ENCODE peak calls at places on chromosomes 1 and 21, in ten cellular contexts. V is lower leg skin, R is PC-9, F is HFF-Myc, T is foreskin fibroblast, W is breast epithelium, A is NB4, Y is progenitor cell of endocrine pancreas, O is glutamatergic neuron, C is AG10803. K is an unnamed sample.

GRCh38 chr1:156931553-156931952 is 11.1 kb downstream of the LRRC71 start:
- DNase-seq in V (no peak), R (no peak), F (no peak), T (no peak), W (no peak), A (no peak), Y (no peak), O (no peak), C (no peak), K (no peak)

GRCh38 chr1:36134805-36135339 is 9.8 kb upstream of the COL8A2 start:
- DNase-seq in V (no peak), R (peak), F (no peak), T (peak), W (peak), A (peak), Y (peak), O (peak), C (peak), K (no peak)

GRCh38 chr21:38806942-38807284 is 1.2 kb downstream of the ETS2 start:
- DNase-seq in V (no peak), R (no peak), F (no peak), T (peak), W (no peak), A (no peak), Y (no peak), O (no peak), C (no peak), K (no peak)

GRCh38 chr1:209831615-209832014 is 3.8 kb downstream of the UTP25 start:
- DNase-seq in V (no peak), R (no peak), F (no peak), T (peak), W (no peak), A (no peak), Y (no peak), O (no peak), C (peak), K (no peak)

GRCh38 chr1:22252248-22252647 is 109.4 kb upstream of the WNT4 start:
- DNase-seq in V (no peak), R (no peak), F (no peak), T (no peak), W (no peak), A (no peak), Y (no peak), O (no peak), C (no peak), K (no peak)

GRCh38 chr1:39214021-39214713 is 9.7 kb downstream of the MACF1 start:
- DNase-seq in V (no peak), R (peak), F (no peak), T (no peak), W (peak), A (no peak), Y (peak), O (no peak), C (peak), K (no peak)

GRCh38 chr21:16419188-16419874 is 689.5 kb downstream of the USP25 start:
- DNase-seq in V (peak), R (no peak), F (peak), T (peak), W (peak), A (no peak), Y (no peak), O (peak), C (peak), K (peak)

GRCh38 chr1:74432325-74432724 is 80.1 kb downstream of the LRRC53 start:
- DNase-seq in V (no peak), R (no peak), F (no peak), T (no peak), W (no peak), A (no peak), Y (no peak), O (no peak), C (no peak), K (no peak)

GRCh38 chr1:19341201-19342076 is 29.3 kb downstream of the SLC66A1 start:
- DNase-seq in V (peak), R (peak), F (peak), T (peak), W (no peak), A (peak), Y (peak), O (peak), C (peak), K (peak)

GRCh38 chr1:28412731-28413130 is 43.2 kb downstream of the PHACTR4 start:
- DNase-seq in V (no peak), R (no peak), F (no peak), T (no peak), W (no peak), A (no peak), Y (no peak), O (no peak), C (no peak), K (no peak)

GRCh38 chr1:70767377-70767776 is 280.2 kb downstream of the PTGER3 start:
- DNase-seq in V (no peak), R (no peak), F (no peak), T (no peak), W (no peak), A (no peak), Y (no peak), O (no peak), C (peak), K (no peak)

GRCh38 chr1:157994081-157994581 is 686 bp downstream of the KIRREL1 start:
- DNase-seq in V (no peak), R (no peak), F (no peak), T (no peak), W (no peak), A (no peak), Y (no peak), O (no peak), C (no peak), K (no peak)
- TF ChIP-seq CTCF in V (no peak), R (no peak), F (peak), T (no peak), W (no peak), A (no peak), Y (peak), O (no peak), C (peak), K (peak)

GRCh38 chr1:231806623-231807470 is 180.3 kb downstream of the DISC1 start:
- DNase-seq in V (no peak), R (no peak), F (no peak), T (no peak), W (peak), A (peak), Y (peak), O (peak), C (no peak), K (no peak)
- TF ChIP-seq CTCF in V (no peak), R (peak), F (peak), T (peak), W (peak), A (peak), Y (peak), O (peak), C (peak), K (peak)

DNA sequence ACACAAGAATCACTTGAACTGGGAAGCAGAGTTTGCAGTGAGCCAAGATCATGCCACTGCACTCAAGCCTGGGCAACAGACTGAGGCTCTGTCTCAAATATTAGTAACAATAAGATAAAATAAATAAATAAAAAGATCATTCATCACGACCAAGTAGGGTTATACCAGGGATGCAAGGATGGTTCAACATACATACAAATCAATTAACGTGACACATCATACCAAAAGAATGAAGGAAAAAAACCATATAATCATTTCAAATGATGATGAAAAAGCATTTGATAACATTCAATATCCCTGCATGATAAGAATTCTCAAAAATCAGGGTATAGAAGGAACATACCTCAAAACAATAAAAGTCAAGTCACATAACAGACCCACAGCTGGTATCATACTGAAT is 38.3 kb downstream of the PHTF1 start:
- DNase-seq in V (no peak), R (no peak), F (no peak), T (no peak), W (no peak), A (no peak), Y (no peak), O (no peak), C (no peak), K (no peak)
- TF ChIP-seq CTCF in V (no peak), R (no peak), F (no peak), T (no peak), W (no peak), A (no peak), Y (no peak), O (no peak), C (no peak), K (no peak)

DNA sequence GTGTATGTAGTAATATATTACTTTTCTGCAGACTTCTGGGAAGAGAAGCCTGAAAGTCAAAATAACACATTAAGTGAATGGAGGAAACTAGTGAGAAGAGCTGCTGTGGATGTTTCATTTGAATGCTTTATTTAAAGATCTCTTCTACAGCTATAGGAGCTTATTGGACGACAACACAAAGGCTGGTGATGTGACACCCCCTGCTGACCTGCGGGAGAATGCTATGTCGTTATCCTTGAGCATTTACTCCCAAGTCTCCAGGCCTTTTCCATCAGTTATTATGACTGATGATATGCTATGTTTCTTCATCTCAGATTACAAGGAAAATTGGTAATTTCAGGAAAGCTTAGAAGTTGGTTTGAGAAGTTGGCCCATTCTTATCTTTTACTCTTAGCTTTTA is 22.3 kb upstream of the PLA2G4A start:
- DNase-seq in V (no peak), R (no peak), F (peak), T (no peak), W (no peak), A (peak), Y (no peak), O (peak), C (no peak), K (no peak)
- TF ChIP-seq CTCF in V (no peak), R (no peak), F (peak), T (peak), W (no peak), A (no peak), Y (peak), O (peak), C (no peak), K (peak)

DNA sequence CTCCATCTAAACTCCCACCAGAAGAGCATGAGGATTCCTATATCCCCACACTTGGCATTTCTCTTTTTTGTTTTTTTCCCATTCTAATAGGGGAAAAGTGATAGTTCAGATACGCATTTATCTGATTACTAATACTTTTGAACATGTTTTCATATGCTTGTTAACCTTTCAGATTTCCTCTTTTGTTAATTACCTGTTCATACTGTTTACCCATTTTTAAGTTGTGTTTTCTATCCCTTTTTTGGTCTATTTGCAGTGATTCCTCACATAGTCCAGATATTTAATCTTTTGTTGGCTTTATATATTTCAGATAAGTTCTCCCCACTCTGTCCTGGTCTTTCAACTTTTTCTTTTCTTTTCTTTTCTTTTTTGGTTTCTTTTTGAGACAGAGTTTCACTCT is 13.6 kb upstream of the PIGK start:
- DNase-seq in V (no peak), R (no peak), F (no peak), T (no peak), W (no peak), A (no peak), Y (no peak), O (no peak), C (no peak), K (no peak)
- TF ChIP-seq CTCF in V (no peak), R (no peak), F (no peak), T (no peak), W (no peak), A (no peak), Y (no peak), O (no peak), C (no peak), K (no peak)

GRCh38 chr21:44267655-44268142 is 6.0 kb upstream of the DNMT3L start:
- DNase-seq in V (no peak), R (no peak), F (no peak), T (no peak), W (no peak), A (peak), Y (no peak), O (peak), C (no peak), K (no peak)
- TF ChIP-seq CTCF in V (no peak), R (peak), F (peak), T (no peak), W (no peak), A (no peak), Y (no peak), O (no peak), C (no peak), K (peak)

K was measured in osteocyte.